ENCODE peak calls at places on chromosomes 3 and 15, in five cellular contexts. One of them, this sample, is unnamed.
A peak's percentile ranks its signal among the peaks of the same experiment; 100 is the strongest.

GRCh38 chr3:177169936-177170722 is 27.2 kb downstream of the TBL1XR1 start:
- DNase-seq in GM12878: no peak
- DNase-seq in HepG2: no peak
- DNase-seq in NT2/D1: no peak
- DNase-seq in H1: no peak
- DNase-seq in this sample: no peak

GRCh38 chr3:49903451-49904424 is at the start of gene MST1R:
- DNase-seq in NT2/D1: peak; percentile 66
- DNase-seq in HepG2: peak; percentile 27
- DNase-seq in H1: peak; percentile 76
- DNase-seq in GM12878: peak; percentile 28
- DNase-seq in this sample: peak; percentile 59

GRCh38 chr3:15064299-15064834 is 748 bp downstream of the MRPS25 start:
- DNase-seq in HepG2: no peak
- DNase-seq in H1: no peak
- DNase-seq in NT2/D1: no peak
- DNase-seq in GM12878: no peak
- DNase-seq in this sample: no peak

GRCh38 chr3:141442421-141442820 is 44.4 kb upstream of the RASA2 start:
- DNase-seq in H1: no peak
- DNase-seq in NT2/D1: no peak
- DNase-seq in GM12878: no peak
- DNase-seq in HepG2: no peak
- DNase-seq in this sample: no peak

GRCh38 chr15:89628791-89629715 is 26.2 kb downstream of the KIF7 start:
- DNase-seq in GM12878: no peak
- DNase-seq in H1: no peak
- DNase-seq in HepG2: no peak
- DNase-seq in NT2/D1: no peak
- DNase-seq in this sample: peak; percentile 10

GRCh38 chr15:45587861-45588170 is 637 bp downstream of the BLOC1S6 start:
- DNase-seq in HepG2: no peak
- DNase-seq in GM12878: no peak
- DNase-seq in H1: no peak
- DNase-seq in NT2/D1: no peak
- DNase-seq in this sample: no peak

GRCh38 chr3:154749514-154749913 is 319.5 kb upstream of the GPR149 start:
- DNase-seq in GM12878: no peak
- DNase-seq in H1: no peak
- DNase-seq in NT2/D1: no peak
- DNase-seq in HepG2: no peak
- DNase-seq in this sample: no peak

GRCh38 chr15:92907880-92908279 is 7.8 kb downstream of the CHD2 start:
- DNase-seq in GM12878: no peak
- DNase-seq in NT2/D1: no peak
- DNase-seq in H1: no peak
- DNase-seq in HepG2: no peak
- DNase-seq in this sample: no peak

GRCh38 chr3:3665961-3666640 is 133.1 kb upstream of the LRRN1 start:
- DNase-seq in HepG2: no peak
- DNase-seq in GM12878: peak; percentile 23
- DNase-seq in H1: no peak
- DNase-seq in NT2/D1: no peak
- DNase-seq in this sample: no peak

GRCh38 chr3:176663819-176664218 is 533.5 kb downstream of the TBL1XR1 start:
- DNase-seq in H1: no peak
- DNase-seq in GM12878: no peak
- DNase-seq in NT2/D1: no peak
- DNase-seq in HepG2: peak; percentile 36
- DNase-seq in this sample: peak; percentile 19

GRCh38 chr15:55234800-55235104 is 38.0 kb upstream of the RSL24D1 start:
- DNase-seq in H1: no peak
- DNase-seq in HepG2: no peak
- DNase-seq in NT2/D1: no peak
- DNase-seq in GM12878: no peak
- DNase-seq in this sample: no peak

GRCh38 chr15:61390138-61390537 is 161.0 kb upstream of the RORA start:
- DNase-seq in H1: no peak
- DNase-seq in HepG2: no peak
- DNase-seq in NT2/D1: no peak
- DNase-seq in GM12878: no peak
- DNase-seq in this sample: no peak

GRCh38 chr3:172341482-172342059 is 106.7 kb downstream of the GHSR start:
- DNase-seq in NT2/D1: peak; percentile 36
- DNase-seq in HepG2: peak; percentile 66
- DNase-seq in GM12878: peak; percentile 24
- DNase-seq in H1: no peak
- DNase-seq in this sample: peak; percentile 42

GRCh38 chr15:29970402-29970695 is 112.4 kb upstream of the GOLGA8J start:
- DNase-seq in NT2/D1: no peak
- DNase-seq in HepG2: peak; percentile 15
- DNase-seq in GM12878: no peak
- DNase-seq in H1: no peak
- DNase-seq in this sample: no peak

GRCh38 chr3:175398676-175399075 is 539.5 kb downstream of the NAALADL2 start:
- DNase-seq in NT2/D1: no peak
- DNase-seq in HepG2: no peak
- DNase-seq in H1: no peak
- DNase-seq in GM12878: no peak
- DNase-seq in this sample: no peak

GRCh38 chr3:192887701-192888100 is 30.0 kb downstream of the MB21D2 start:
- DNase-seq in HepG2: no peak
- DNase-seq in H1: no peak
- DNase-seq in GM12878: no peak
- DNase-seq in NT2/D1: no peak
- DNase-seq in this sample: no peak

GRCh38 chr3:24472358-24472757 is 22.3 kb downstream of the THRB start:
- DNase-seq in NT2/D1: no peak
- DNase-seq in H1: no peak
- DNase-seq in HepG2: no peak
- DNase-seq in GM12878: no peak
- DNase-seq in this sample: no peak

GRCh38 chr3:104642827-104643226 is 723.9 kb upstream of the ALCAM start:
- DNase-seq in H1: no peak
- DNase-seq in NT2/D1: no peak
- DNase-seq in GM12878: no peak
- DNase-seq in HepG2: no peak
- DNase-seq in this sample: no peak

GRCh38 chr3:102205647-102206046 is 229.2 kb upstream of the ZPLD1 start:
- DNase-seq in NT2/D1: no peak
- DNase-seq in GM12878: no peak
- DNase-seq in HepG2: no peak
- DNase-seq in H1: no peak
- DNase-seq in this sample: no peak

GRCh38 chr3:178320481-178321352 is 215.5 kb upstream of the KCNMB2 start:
- DNase-seq in NT2/D1: no peak
- DNase-seq in H1: no peak
- DNase-seq in HepG2: no peak
- DNase-seq in GM12878: no peak
- DNase-seq in this sample: no peak

GRCh38 chr3:57856675-57857074 is 100.6 kb downstream of the SLMAP start:
- DNase-seq in H1: no peak
- DNase-seq in NT2/D1: no peak
- DNase-seq in HepG2: no peak
- DNase-seq in GM12878: no peak
- DNase-seq in this sample: no peak

GRCh38 chr3:152779649-152780048 is 55.3 kb upstream of the P2RY1 start:
- DNase-seq in HepG2: no peak
- DNase-seq in H1: no peak
- DNase-seq in NT2/D1: peak; percentile 44
- DNase-seq in GM12878: no peak
- DNase-seq in this sample: no peak

GRCh38 chr15:85543741-85544155 is 163.3 kb downstream of the AKAP13 start:
- DNase-seq in HepG2: no peak
- DNase-seq in NT2/D1: no peak
- DNase-seq in H1: peak; percentile 13
- DNase-seq in GM12878: no peak
- DNase-seq in this sample: no peak

GRCh38 chr3:175150812-175151411 is 291.8 kb downstream of the NAALADL2 start:
- DNase-seq in HepG2: no peak
- DNase-seq in NT2/D1: no peak
- DNase-seq in H1: no peak
- DNase-seq in GM12878: no peak
- DNase-seq in this sample: peak; percentile 6

GRCh38 chr15:73081321-73081958 is 29.2 kb downstream of the NEO1 start:
- DNase-seq in NT2/D1: peak; percentile 13
- DNase-seq in GM12878: no peak
- DNase-seq in HepG2: peak; percentile 41
- DNase-seq in H1: no peak
- DNase-seq in this sample: peak; percentile 16

GRCh38 chr15:64761156-64761555 is 14.2 kb downstream of the RBPMS2 start:
- DNase-seq in H1: no peak
- DNase-seq in GM12878: no peak
- DNase-seq in NT2/D1: no peak
- DNase-seq in HepG2: no peak
- DNase-seq in this sample: no peak

GRCh38 chr3:57292895-57293526 is 526 bp upstream of the ASB14 start:
- DNase-seq in NT2/D1: no peak
- DNase-seq in HepG2: no peak
- DNase-seq in H1: no peak
- DNase-seq in GM12878: no peak
- DNase-seq in this sample: no peak

GRCh38 chr3:186414735-186415419 is 52.8 kb upstream of the DGKG start:
- DNase-seq in HepG2: no peak
- DNase-seq in NT2/D1: no peak
- DNase-seq in GM12878: no peak
- DNase-seq in H1: no peak
- DNase-seq in this sample: no peak

GRCh38 chr3:195909645-195910498 is 1.5 kb upstream of the TNK2 start:
- DNase-seq in NT2/D1: no peak
- DNase-seq in H1: no peak
- DNase-seq in GM12878: no peak
- DNase-seq in HepG2: peak; percentile 58
- DNase-seq in this sample: peak; percentile 81

GRCh38 chr15:50341737-50342136 is 13.3 kb downstream of the GABPB1 start:
- DNase-seq in NT2/D1: no peak
- DNase-seq in HepG2: no peak
- DNase-seq in GM12878: no peak
- DNase-seq in H1: no peak
- DNase-seq in this sample: no peak

GRCh38 chr15:35444557-35445204 is 101.3 kb downstream of the DPH6 start:
- DNase-seq in H1: no peak
- DNase-seq in HepG2: peak; percentile 37
- DNase-seq in NT2/D1: peak; percentile 28
- DNase-seq in GM12878: peak; percentile 11
- DNase-seq in this sample: peak; percentile 19
- TF ChIP-seq SUZ12 in H1: no peak
- TF ChIP-seq SUZ12 in HepG2: no peak
- TF ChIP-seq SUZ12 in NT2/D1: no peak
- TF ChIP-seq SUZ12 in GM12878: no peak
- TF ChIP-seq SUZ12 in this sample: no peak

DNA sequence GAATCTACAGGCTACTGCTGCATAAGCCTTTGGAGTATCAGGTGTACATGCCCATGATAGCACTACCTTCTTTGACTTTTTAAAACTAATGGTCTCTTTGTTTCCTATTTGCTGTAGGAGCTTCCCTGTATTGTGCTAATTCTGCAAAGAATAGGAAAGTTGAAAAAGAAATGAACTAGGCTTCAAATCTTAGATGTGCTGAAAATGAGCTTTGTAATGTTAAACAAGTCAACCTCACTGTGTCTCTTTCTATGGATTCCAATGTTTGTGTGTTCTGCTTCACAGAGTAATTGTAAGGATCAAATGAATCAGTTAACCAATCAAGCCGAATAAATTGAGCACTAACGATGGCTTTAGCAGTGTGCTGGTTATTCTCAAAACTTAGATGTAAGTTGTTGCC is 138.8 kb downstream of the TUSC7 start:
- DNase-seq in NT2/D1: no peak
- DNase-seq in HepG2: no peak
- DNase-seq in H1: no peak
- DNase-seq in GM12878: no peak
- DNase-seq in this sample: no peak
- TF ChIP-seq SUZ12 in NT2/D1: no peak
- TF ChIP-seq SUZ12 in HepG2: no peak
- TF ChIP-seq SUZ12 in H1: no peak
- TF ChIP-seq SUZ12 in GM12878: no peak
- TF ChIP-seq SUZ12 in this sample: no peak

GRCh38 chr3:8816106-8816505 is 46.7 kb upstream of the OXTR start:
- DNase-seq in H1: no peak
- DNase-seq in GM12878: no peak
- DNase-seq in HepG2: no peak
- DNase-seq in NT2/D1: no peak
- DNase-seq in this sample: no peak
- TF ChIP-seq SUZ12 in H1: no peak
- TF ChIP-seq SUZ12 in GM12878: no peak
- TF ChIP-seq SUZ12 in HepG2: no peak
- TF ChIP-seq SUZ12 in NT2/D1: no peak
- TF ChIP-seq SUZ12 in this sample: no peak

DNA sequence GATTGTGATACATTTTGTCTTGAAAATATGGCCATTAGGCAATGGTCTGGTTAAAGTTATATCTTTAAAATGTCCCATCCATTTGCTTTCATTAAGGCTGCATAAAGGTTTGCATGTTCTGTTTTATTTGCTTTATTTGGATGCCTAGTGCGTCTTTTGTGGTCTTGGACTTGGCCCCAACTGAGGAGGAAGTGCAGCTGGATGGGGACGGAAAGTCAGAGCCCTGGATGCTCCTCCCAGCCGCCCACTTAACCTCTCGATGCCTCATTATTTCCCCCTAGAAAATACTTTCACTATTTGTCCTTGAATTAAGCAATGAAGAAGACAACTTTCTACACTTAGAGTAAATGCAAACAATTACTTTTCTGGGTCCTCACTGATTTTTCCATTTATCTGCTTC is 898.2 kb downstream of the MCTP2 start:
- DNase-seq in H1: no peak
- DNase-seq in HepG2: no peak
- DNase-seq in NT2/D1: no peak
- DNase-seq in GM12878: no peak
- DNase-seq in this sample: no peak
- TF ChIP-seq SUZ12 in H1: no peak
- TF ChIP-seq SUZ12 in HepG2: no peak
- TF ChIP-seq SUZ12 in NT2/D1: no peak
- TF ChIP-seq SUZ12 in GM12878: no peak
- TF ChIP-seq SUZ12 in this sample: no peak

DNA sequence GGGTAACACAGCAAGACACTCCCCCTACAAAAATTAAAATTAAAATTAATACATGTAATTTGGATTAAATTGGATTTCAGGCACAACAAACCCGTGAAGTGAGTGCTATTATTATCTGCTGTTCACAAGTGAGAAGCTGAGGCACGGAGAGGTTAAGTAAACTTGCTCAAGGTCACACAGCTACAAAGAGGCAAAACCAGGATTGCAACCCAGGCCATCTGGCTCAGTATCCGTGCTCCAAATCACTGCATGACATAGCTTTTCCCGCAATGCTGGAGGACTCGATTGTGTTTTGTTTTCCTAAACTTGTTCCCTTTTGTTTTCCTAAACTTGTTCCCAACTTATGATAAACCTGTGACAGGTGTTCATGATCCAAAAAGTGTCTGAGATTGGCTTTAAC is 19.9 kb upstream of the C15orf39 start:
- DNase-seq in HepG2: peak; percentile 39
- DNase-seq in H1: no peak
- DNase-seq in GM12878: no peak
- DNase-seq in NT2/D1: no peak
- DNase-seq in this sample: no peak
- TF ChIP-seq SUZ12 in HepG2: no peak
- TF ChIP-seq SUZ12 in H1: no peak
- TF ChIP-seq SUZ12 in GM12878: no peak
- TF ChIP-seq SUZ12 in NT2/D1: no peak
- TF ChIP-seq SUZ12 in this sample: no peak

GRCh38 chr15:22239806-22240180 is 159.5 kb downstream of the OR4M2 start:
- DNase-seq in HepG2: no peak
- DNase-seq in GM12878: no peak
- DNase-seq in NT2/D1: no peak
- DNase-seq in H1: no peak
- DNase-seq in this sample: no peak
- TF ChIP-seq SUZ12 in HepG2: no peak
- TF ChIP-seq SUZ12 in GM12878: no peak
- TF ChIP-seq SUZ12 in NT2/D1: no peak
- TF ChIP-seq SUZ12 in H1: no peak
- TF ChIP-seq SUZ12 in this sample: no peak